ENCODE peak calls at places on chromosomes 3 and 15, in six cellular contexts. One of them, this sample, is unnamed.

GRCh38 chr3:12343091-12343494 is 54.2 kb downstream of the PPARG start:
- DNase-seq in activated naive CD4-positive, alpha-beta T cell treated with anti-CD3 and anti-CD28 coated beads, Interleukin-2, amount 50 U/mL, for 16 hours: no peak
- DNase-seq in activated B cell treated with CpG ODN at 0.5 μM for 24 hours: no peak
- DNase-seq in activated CD8-positive, alpha-beta T cell treated with anti-CD3 and anti-CD28 coated beads, Interleukin-2, amount 10 ng/mL, durations not matched to agents 7 days and 5 days: no peak
- DNase-seq in stimulated activated CD4-positive, alpha-beta T cell treated with anti-CD3 and anti-CD28 coated beads, Interleukin-1b, Interleukin-23, amount 100 ng/mL, for 48 hours: no peak
- DNase-seq in EH: no peak
- DNase-seq in this sample: peak

GRCh38 chr3:172512363-172512762 is 10.9 kb downstream of the TNFSF10 start:
- DNase-seq in activated naive CD4-positive, alpha-beta T cell treated with anti-CD3 and anti-CD28 coated beads, Interleukin-2, amount 50 U/mL, for 16 hours: peak
- DNase-seq in activated B cell treated with CpG ODN at 0.5 μM for 24 hours: no peak
- DNase-seq in activated CD8-positive, alpha-beta T cell treated with anti-CD3 and anti-CD28 coated beads, Interleukin-2, amount 10 ng/mL, durations not matched to agents 7 days and 5 days: peak
- DNase-seq in stimulated activated CD4-positive, alpha-beta T cell treated with anti-CD3 and anti-CD28 coated beads, Interleukin-1b, Interleukin-23, amount 100 ng/mL, for 48 hours: peak
- DNase-seq in EH: no peak
- DNase-seq in this sample: peak

GRCh38 chr15:98599911-98600685 is 48.2 kb upstream of the IGF1R start:
- DNase-seq in activated naive CD4-positive, alpha-beta T cell treated with anti-CD3 and anti-CD28 coated beads, Interleukin-2, amount 50 U/mL, for 16 hours: peak
- DNase-seq in activated B cell treated with CpG ODN at 0.5 μM for 24 hours: peak
- DNase-seq in activated CD8-positive, alpha-beta T cell treated with anti-CD3 and anti-CD28 coated beads, Interleukin-2, amount 10 ng/mL, durations not matched to agents 7 days and 5 days: peak
- DNase-seq in stimulated activated CD4-positive, alpha-beta T cell treated with anti-CD3 and anti-CD28 coated beads, Interleukin-1b, Interleukin-23, amount 100 ng/mL, for 48 hours: peak
- DNase-seq in EH: peak
- DNase-seq in this sample: peak

GRCh38 chr3:44114142-44114541 is 127.5 kb upstream of the TOPAZ1 start:
- DNase-seq in activated naive CD4-positive, alpha-beta T cell treated with anti-CD3 and anti-CD28 coated beads, Interleukin-2, amount 50 U/mL, for 16 hours: peak
- DNase-seq in activated B cell treated with CpG ODN at 0.5 μM for 24 hours: peak
- DNase-seq in activated CD8-positive, alpha-beta T cell treated with anti-CD3 and anti-CD28 coated beads, Interleukin-2, amount 10 ng/mL, durations not matched to agents 7 days and 5 days: no peak
- DNase-seq in stimulated activated CD4-positive, alpha-beta T cell treated with anti-CD3 and anti-CD28 coated beads, Interleukin-1b, Interleukin-23, amount 100 ng/mL, for 48 hours: peak
- DNase-seq in EH: peak
- DNase-seq in this sample: peak

GRCh38 chr3:157502916-157503620 is at the start of gene VEPH1:
- DNase-seq in activated naive CD4-positive, alpha-beta T cell treated with anti-CD3 and anti-CD28 coated beads, Interleukin-2, amount 50 U/mL, for 16 hours: no peak
- DNase-seq in activated B cell treated with CpG ODN at 0.5 μM for 24 hours: no peak
- DNase-seq in activated CD8-positive, alpha-beta T cell treated with anti-CD3 and anti-CD28 coated beads, Interleukin-2, amount 10 ng/mL, durations not matched to agents 7 days and 5 days: no peak
- DNase-seq in stimulated activated CD4-positive, alpha-beta T cell treated with anti-CD3 and anti-CD28 coated beads, Interleukin-1b, Interleukin-23, amount 100 ng/mL, for 48 hours: no peak
- DNase-seq in EH: peak
- DNase-seq in this sample: no peak

GRCh38 chr3:60917136-60917535 is 334.1 kb downstream of the FHIT start:
- DNase-seq in activated naive CD4-positive, alpha-beta T cell treated with anti-CD3 and anti-CD28 coated beads, Interleukin-2, amount 50 U/mL, for 16 hours: no peak
- DNase-seq in activated B cell treated with CpG ODN at 0.5 μM for 24 hours: no peak
- DNase-seq in activated CD8-positive, alpha-beta T cell treated with anti-CD3 and anti-CD28 coated beads, Interleukin-2, amount 10 ng/mL, durations not matched to agents 7 days and 5 days: no peak
- DNase-seq in stimulated activated CD4-positive, alpha-beta T cell treated with anti-CD3 and anti-CD28 coated beads, Interleukin-1b, Interleukin-23, amount 100 ng/mL, for 48 hours: no peak
- DNase-seq in EH: no peak
- DNase-seq in this sample: no peak

GRCh38 chr3:23740517-23741402 is 65.0 kb upstream of the UBE2E1 start:
- DNase-seq in activated naive CD4-positive, alpha-beta T cell treated with anti-CD3 and anti-CD28 coated beads, Interleukin-2, amount 50 U/mL, for 16 hours: peak
- DNase-seq in activated B cell treated with CpG ODN at 0.5 μM for 24 hours: no peak
- DNase-seq in activated CD8-positive, alpha-beta T cell treated with anti-CD3 and anti-CD28 coated beads, Interleukin-2, amount 10 ng/mL, durations not matched to agents 7 days and 5 days: peak
- DNase-seq in stimulated activated CD4-positive, alpha-beta T cell treated with anti-CD3 and anti-CD28 coated beads, Interleukin-1b, Interleukin-23, amount 100 ng/mL, for 48 hours: peak
- DNase-seq in EH: peak
- DNase-seq in this sample: peak

GRCh38 chr3:60304103-60304502 is 947.1 kb downstream of the FHIT start:
- DNase-seq in activated naive CD4-positive, alpha-beta T cell treated with anti-CD3 and anti-CD28 coated beads, Interleukin-2, amount 50 U/mL, for 16 hours: no peak
- DNase-seq in activated B cell treated with CpG ODN at 0.5 μM for 24 hours: no peak
- DNase-seq in activated CD8-positive, alpha-beta T cell treated with anti-CD3 and anti-CD28 coated beads, Interleukin-2, amount 10 ng/mL, durations not matched to agents 7 days and 5 days: no peak
- DNase-seq in stimulated activated CD4-positive, alpha-beta T cell treated with anti-CD3 and anti-CD28 coated beads, Interleukin-1b, Interleukin-23, amount 100 ng/mL, for 48 hours: no peak
- DNase-seq in EH: no peak
- DNase-seq in this sample: no peak

GRCh38 chr3:169931747-169932520 is 20.6 kb downstream of the SAMD7 start:
- DNase-seq in activated naive CD4-positive, alpha-beta T cell treated with anti-CD3 and anti-CD28 coated beads, Interleukin-2, amount 50 U/mL, for 16 hours: no peak
- DNase-seq in activated B cell treated with CpG ODN at 0.5 μM for 24 hours: peak
- DNase-seq in activated CD8-positive, alpha-beta T cell treated with anti-CD3 and anti-CD28 coated beads, Interleukin-2, amount 10 ng/mL, durations not matched to agents 7 days and 5 days: no peak
- DNase-seq in stimulated activated CD4-positive, alpha-beta T cell treated with anti-CD3 and anti-CD28 coated beads, Interleukin-1b, Interleukin-23, amount 100 ng/mL, for 48 hours: no peak
- DNase-seq in EH: no peak
- DNase-seq in this sample: no peak

GRCh38 chr15:45714501-45715488 is 80.0 kb downstream of the SQOR start:
- DNase-seq in activated naive CD4-positive, alpha-beta T cell treated with anti-CD3 and anti-CD28 coated beads, Interleukin-2, amount 50 U/mL, for 16 hours: peak
- DNase-seq in activated B cell treated with CpG ODN at 0.5 μM for 24 hours: no peak
- DNase-seq in activated CD8-positive, alpha-beta T cell treated with anti-CD3 and anti-CD28 coated beads, Interleukin-2, amount 10 ng/mL, durations not matched to agents 7 days and 5 days: peak
- DNase-seq in stimulated activated CD4-positive, alpha-beta T cell treated with anti-CD3 and anti-CD28 coated beads, Interleukin-1b, Interleukin-23, amount 100 ng/mL, for 48 hours: peak
- DNase-seq in EH: peak
- DNase-seq in this sample: peak

GRCh38 chr3:189630667-189631372 is 369 bp upstream of the TP63 start:
- DNase-seq in activated naive CD4-positive, alpha-beta T cell treated with anti-CD3 and anti-CD28 coated beads, Interleukin-2, amount 50 U/mL, for 16 hours: no peak
- DNase-seq in activated B cell treated with CpG ODN at 0.5 μM for 24 hours: no peak
- DNase-seq in activated CD8-positive, alpha-beta T cell treated with anti-CD3 and anti-CD28 coated beads, Interleukin-2, amount 10 ng/mL, durations not matched to agents 7 days and 5 days: no peak
- DNase-seq in stimulated activated CD4-positive, alpha-beta T cell treated with anti-CD3 and anti-CD28 coated beads, Interleukin-1b, Interleukin-23, amount 100 ng/mL, for 48 hours: no peak
- DNase-seq in EH: no peak
- DNase-seq in this sample: peak

GRCh38 chr3:169286992-169287391 is 376.5 kb downstream of the MECOM start:
- DNase-seq in activated naive CD4-positive, alpha-beta T cell treated with anti-CD3 and anti-CD28 coated beads, Interleukin-2, amount 50 U/mL, for 16 hours: no peak
- DNase-seq in activated B cell treated with CpG ODN at 0.5 μM for 24 hours: no peak
- DNase-seq in activated CD8-positive, alpha-beta T cell treated with anti-CD3 and anti-CD28 coated beads, Interleukin-2, amount 10 ng/mL, durations not matched to agents 7 days and 5 days: no peak
- DNase-seq in stimulated activated CD4-positive, alpha-beta T cell treated with anti-CD3 and anti-CD28 coated beads, Interleukin-1b, Interleukin-23, amount 100 ng/mL, for 48 hours: no peak
- DNase-seq in EH: no peak
- DNase-seq in this sample: no peak

GRCh38 chr3:126964950-126965349 is 18.0 kb upstream of the PLXNA1 start:
- DNase-seq in activated naive CD4-positive, alpha-beta T cell treated with anti-CD3 and anti-CD28 coated beads, Interleukin-2, amount 50 U/mL, for 16 hours: no peak
- DNase-seq in activated B cell treated with CpG ODN at 0.5 μM for 24 hours: no peak
- DNase-seq in activated CD8-positive, alpha-beta T cell treated with anti-CD3 and anti-CD28 coated beads, Interleukin-2, amount 10 ng/mL, durations not matched to agents 7 days and 5 days: no peak
- DNase-seq in stimulated activated CD4-positive, alpha-beta T cell treated with anti-CD3 and anti-CD28 coated beads, Interleukin-1b, Interleukin-23, amount 100 ng/mL, for 48 hours: no peak
- DNase-seq in EH: no peak
- DNase-seq in this sample: no peak

GRCh38 chr15:76973362-76973743 is 21.6 kb upstream of the PSTPIP1 start:
- DNase-seq in activated naive CD4-positive, alpha-beta T cell treated with anti-CD3 and anti-CD28 coated beads, Interleukin-2, amount 50 U/mL, for 16 hours: peak
- DNase-seq in activated B cell treated with CpG ODN at 0.5 μM for 24 hours: no peak
- DNase-seq in activated CD8-positive, alpha-beta T cell treated with anti-CD3 and anti-CD28 coated beads, Interleukin-2, amount 10 ng/mL, durations not matched to agents 7 days and 5 days: peak
- DNase-seq in stimulated activated CD4-positive, alpha-beta T cell treated with anti-CD3 and anti-CD28 coated beads, Interleukin-1b, Interleukin-23, amount 100 ng/mL, for 48 hours: peak
- DNase-seq in EH: peak
- DNase-seq in this sample: peak

This sample was measured in RPMI7951.